ENCODE peak calls at places on chromosome 11, in four cellular contexts. J is choroid plexus epithelial cell, W is tibial artery, V is Caco-2. Y is an unnamed sample.

GRCh38 chr11:122229611-122230386 is 113.8 kb upstream of the BLID start:
- DNase-seq in J (no peak), W (no peak), V (peak), Y (no peak)

GRCh38 chr11:127804775-127805446 is 782.4 kb downstream of the ETS1 start:
- DNase-seq in J (no peak), W (no peak), V (peak), Y (no peak)

GRCh38 chr11:65620666-65621065 is 5.1 kb downstream of the PCNX3 start:
- DNase-seq in J (no peak), W (no peak), V (no peak), Y (no peak)

GRCh38 chr11:44903035-44903434 is 47.6 kb downstream of the TP53I11 start:
- DNase-seq in J (no peak), W (no peak), V (no peak), Y (no peak)

GRCh38 chr11:71086687-71087258 is 165.6 kb downstream of the SHANK2 start:
- DNase-seq in J (peak), W (no peak), V (peak), Y (no peak)

GRCh38 chr11:1832181-1832988 is 2.4 kb upstream of the SYT8 start:
- DNase-seq in J (no peak), W (no peak), V (peak), Y (peak)

GRCh38 chr11:92745186-92745585 is 224.3 kb upstream of the MTNR1B start:
- DNase-seq in J (no peak), W (no peak), V (no peak), Y (no peak)

GRCh38 chr11:112540261-112540660 is 279.6 kb upstream of the PLET1 start:
- DNase-seq in J (no peak), W (no peak), V (no peak), Y (no peak)

GRCh38 chr11:109968781-109969180 is 124.4 kb upstream of the ZC3H12C start:
- DNase-seq in J (no peak), W (no peak), V (no peak), Y (no peak)

GRCh38 chr11:65298655-65299179 is 15.9 kb upstream of the CDC42EP2 start:
- DNase-seq in J (peak), W (peak), V (no peak), Y (peak)

GRCh38 chr11:76551400-76551799 is 106.6 kb downstream of the EMSY start:
- DNase-seq in J (peak), W (no peak), V (no peak), Y (no peak)

GRCh38 chr11:9704037-9704436 is 40.2 kb downstream of the SWAP70 start:
- DNase-seq in J (no peak), W (no peak), V (no peak), Y (no peak)
- H3K4me3 ChIP-seq in J (no peak), W (no peak), V (no peak), Y (no peak)

GRCh38 chr11:116840224-116840745 is 2.9 kb upstream of the APOA1 start:
- DNase-seq in J (peak), W (no peak), V (no peak), Y (peak)
- H3K4me3 ChIP-seq in J (no peak), W (no peak), V (no peak), Y (no peak)

DNA sequence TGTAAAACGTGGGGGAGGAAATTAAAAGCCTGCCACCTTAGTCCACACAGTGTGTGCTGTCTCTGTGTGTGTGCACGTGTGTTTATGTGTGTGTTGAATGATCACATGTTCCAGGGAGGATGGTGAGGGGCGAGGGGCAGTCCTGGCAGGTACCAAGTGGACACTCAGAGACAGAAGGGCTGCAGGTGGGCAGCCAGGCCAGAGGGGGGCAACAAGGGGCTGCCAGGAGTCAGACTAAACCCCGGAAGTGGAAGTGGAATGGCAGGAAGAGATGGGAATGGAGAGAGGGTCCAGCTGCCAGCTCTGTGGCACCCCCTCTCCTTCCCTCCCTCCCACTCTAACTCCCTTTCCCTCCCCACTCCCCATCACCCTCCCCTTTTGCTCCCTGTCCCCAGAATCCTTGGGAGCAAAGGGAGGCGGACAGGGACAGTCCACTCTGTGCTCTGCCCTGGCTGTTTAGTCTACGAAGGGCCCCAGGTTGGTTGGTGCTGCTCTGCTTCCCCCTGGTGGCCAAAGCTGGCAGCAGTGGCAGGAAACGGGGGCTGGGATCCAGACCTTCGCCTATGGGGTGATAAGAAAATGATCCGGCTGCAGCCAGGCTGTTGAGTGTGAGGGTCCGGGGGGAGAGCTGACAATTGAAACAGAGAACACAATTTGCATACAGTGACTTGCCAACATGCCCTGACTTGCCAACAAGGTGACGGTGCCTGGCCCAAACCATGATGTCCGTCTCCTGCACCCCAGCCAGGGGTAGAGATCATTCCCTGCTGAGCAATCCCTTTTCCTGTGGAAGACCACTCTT is 24.4 kb downstream of the P2RY2 start:
- DNase-seq in J (peak), W (peak), V (peak), Y (peak)
- H3K4me3 ChIP-seq in J (peak), W (no peak), V (peak), Y (no peak)

GRCh38 chr11:46607516-46607915 is 9.5 kb downstream of the HARBI1 start:
- DNase-seq in J (no peak), W (no peak), V (no peak), Y (no peak)
- H3K4me3 ChIP-seq in J (no peak), W (no peak), V (no peak), Y (no peak)